ENCODE peak calls at places on chromosomes 6 and 20, in nine cellular contexts. One of them, this sample, is unnamed.

GRCh38 chr6:26158581-26159416 is 71.6 kb downstream of the HFE start:
- DNase-seq in psoas muscle: peak
- DNase-seq in HFFc6: peak
- DNase-seq in neural crest cell: no peak
- DNase-seq in sciatic nerve: peak
- DNase-seq in astrocyte of the cerebellum: no peak
- DNase-seq in AG10803: peak
- DNase-seq in T follicular helper cell: peak
- DNase-seq in endothelial cell: peak
- DNase-seq in this sample: peak

GRCh38 chr6:6466967-6467761 is 121.4 kb upstream of the LY86 start:
- DNase-seq in psoas muscle: no peak
- DNase-seq in HFFc6: no peak
- DNase-seq in neural crest cell: no peak
- DNase-seq in sciatic nerve: no peak
- DNase-seq in astrocyte of the cerebellum: no peak
- DNase-seq in AG10803: no peak
- DNase-seq in T follicular helper cell: no peak
- DNase-seq in endothelial cell: no peak
- DNase-seq in this sample: no peak

GRCh38 chr20:37380864-37381579 is 35.1 kb downstream of the SRC start:
- DNase-seq in psoas muscle: no peak
- DNase-seq in HFFc6: no peak
- DNase-seq in neural crest cell: no peak
- DNase-seq in sciatic nerve: peak
- DNase-seq in astrocyte of the cerebellum: no peak
- DNase-seq in AG10803: no peak
- DNase-seq in T follicular helper cell: no peak
- DNase-seq in endothelial cell: no peak
- DNase-seq in this sample: peak

GRCh38 chr6:40536442-40536841 is 50.7 kb downstream of the LRFN2 start:
- DNase-seq in psoas muscle: no peak
- DNase-seq in HFFc6: peak
- DNase-seq in neural crest cell: peak
- DNase-seq in sciatic nerve: no peak
- DNase-seq in astrocyte of the cerebellum: no peak
- DNase-seq in AG10803: no peak
- DNase-seq in T follicular helper cell: no peak
- DNase-seq in endothelial cell: peak
- DNase-seq in this sample: no peak

GRCh38 chr6:28817808-28818145 is 106.0 kb downstream of the TRIM27 start:
- DNase-seq in psoas muscle: no peak
- DNase-seq in HFFc6: no peak
- DNase-seq in neural crest cell: no peak
- DNase-seq in sciatic nerve: no peak
- DNase-seq in astrocyte of the cerebellum: no peak
- DNase-seq in AG10803: no peak
- DNase-seq in T follicular helper cell: no peak
- DNase-seq in endothelial cell: no peak
- DNase-seq in this sample: no peak

GRCh38 chr20:25000268-25000801 is 7.8 kb upstream of the APMAP start:
- DNase-seq in psoas muscle: peak
- DNase-seq in HFFc6: peak
- DNase-seq in neural crest cell: no peak
- DNase-seq in sciatic nerve: peak
- DNase-seq in astrocyte of the cerebellum: peak
- DNase-seq in AG10803: peak
- DNase-seq in T follicular helper cell: no peak
- DNase-seq in endothelial cell: no peak
- DNase-seq in this sample: no peak

GRCh38 chr6:125421853-125422252 is 120.1 kb upstream of the HDDC2 start:
- DNase-seq in psoas muscle: peak
- DNase-seq in HFFc6: no peak
- DNase-seq in neural crest cell: peak
- DNase-seq in sciatic nerve: peak
- DNase-seq in astrocyte of the cerebellum: no peak
- DNase-seq in AG10803: no peak
- DNase-seq in T follicular helper cell: no peak
- DNase-seq in endothelial cell: peak
- DNase-seq in this sample: peak

GRCh38 chr6:37544530-37544929 is 44.8 kb upstream of the CCDC167 start:
- DNase-seq in psoas muscle: no peak
- DNase-seq in HFFc6: no peak
- DNase-seq in neural crest cell: no peak
- DNase-seq in sciatic nerve: no peak
- DNase-seq in astrocyte of the cerebellum: no peak
- DNase-seq in AG10803: no peak
- DNase-seq in T follicular helper cell: no peak
- DNase-seq in endothelial cell: no peak
- DNase-seq in this sample: no peak

GRCh38 chr6:139256087-139256486 is 35.7 kb downstream of the TXLNB start:
- DNase-seq in psoas muscle: no peak
- DNase-seq in HFFc6: peak
- DNase-seq in neural crest cell: no peak
- DNase-seq in sciatic nerve: no peak
- DNase-seq in astrocyte of the cerebellum: peak
- DNase-seq in AG10803: peak
- DNase-seq in T follicular helper cell: no peak
- DNase-seq in endothelial cell: no peak
- DNase-seq in this sample: no peak

GRCh38 chr20:10419550-10420133 is 14.4 kb downstream of the MKKS start:
- DNase-seq in psoas muscle: no peak
- DNase-seq in HFFc6: no peak
- DNase-seq in neural crest cell: no peak
- DNase-seq in sciatic nerve: no peak
- DNase-seq in astrocyte of the cerebellum: no peak
- DNase-seq in AG10803: no peak
- DNase-seq in T follicular helper cell: no peak
- DNase-seq in endothelial cell: no peak
- DNase-seq in this sample: no peak

GRCh38 chr6:37021356-37022129 is 16.1 kb downstream of the FGD2 start:
- DNase-seq in psoas muscle: no peak
- DNase-seq in HFFc6: peak
- DNase-seq in neural crest cell: no peak
- DNase-seq in sciatic nerve: no peak
- DNase-seq in astrocyte of the cerebellum: no peak
- DNase-seq in AG10803: peak
- DNase-seq in T follicular helper cell: peak
- DNase-seq in endothelial cell: peak
- DNase-seq in this sample: no peak

GRCh38 chr6:34695729-34696188 is 808 bp downstream of the ILRUN start:
- DNase-seq in psoas muscle: no peak
- DNase-seq in HFFc6: no peak
- DNase-seq in neural crest cell: no peak
- DNase-seq in sciatic nerve: no peak
- DNase-seq in astrocyte of the cerebellum: no peak
- DNase-seq in AG10803: no peak
- DNase-seq in T follicular helper cell: no peak
- DNase-seq in endothelial cell: no peak
- DNase-seq in this sample: no peak

GRCh38 chr6:119985952-119986736 is 636.6 kb upstream of the MAN1A1 start:
- DNase-seq in psoas muscle: no peak
- DNase-seq in HFFc6: no peak
- DNase-seq in neural crest cell: no peak
- DNase-seq in sciatic nerve: no peak
- DNase-seq in astrocyte of the cerebellum: no peak
- DNase-seq in AG10803: no peak
- DNase-seq in T follicular helper cell: no peak
- DNase-seq in endothelial cell: no peak
- DNase-seq in this sample: no peak

GRCh38 chr20:48758206-48758820 is 69.5 kb downstream of the PREX1 start:
- DNase-seq in psoas muscle: no peak
- DNase-seq in HFFc6: no peak
- DNase-seq in neural crest cell: no peak
- DNase-seq in sciatic nerve: no peak
- DNase-seq in astrocyte of the cerebellum: no peak
- DNase-seq in AG10803: no peak
- DNase-seq in T follicular helper cell: no peak
- DNase-seq in endothelial cell: no peak
- DNase-seq in this sample: no peak

GRCh38 chr6:147201885-147202515 is 2.2 kb upstream of the STXBP5 start:
- DNase-seq in psoas muscle: peak
- DNase-seq in HFFc6: peak
- DNase-seq in neural crest cell: no peak
- DNase-seq in sciatic nerve: no peak
- DNase-seq in astrocyte of the cerebellum: no peak
- DNase-seq in AG10803: peak
- DNase-seq in T follicular helper cell: no peak
- DNase-seq in endothelial cell: peak
- DNase-seq in this sample: no peak

GRCh38 chr6:89874438-89874837 is 19.8 kb upstream of the GJA10 start:
- DNase-seq in psoas muscle: no peak
- DNase-seq in HFFc6: no peak
- DNase-seq in neural crest cell: no peak
- DNase-seq in sciatic nerve: no peak
- DNase-seq in astrocyte of the cerebellum: no peak
- DNase-seq in AG10803: no peak
- DNase-seq in T follicular helper cell: no peak
- DNase-seq in endothelial cell: no peak
- DNase-seq in this sample: no peak

GRCh38 chr6:146697921-146698320 is 99.1 kb downstream of the ADGB start:
- DNase-seq in psoas muscle: no peak
- DNase-seq in HFFc6: no peak
- DNase-seq in neural crest cell: no peak
- DNase-seq in sciatic nerve: no peak
- DNase-seq in astrocyte of the cerebellum: no peak
- DNase-seq in AG10803: peak
- DNase-seq in T follicular helper cell: no peak
- DNase-seq in endothelial cell: no peak
- DNase-seq in this sample: no peak

GRCh38 chr6:52640170-52640569 is 30.7 kb upstream of the TMEM14A start:
- DNase-seq in psoas muscle: no peak
- DNase-seq in HFFc6: no peak
- DNase-seq in neural crest cell: peak
- DNase-seq in sciatic nerve: peak
- DNase-seq in astrocyte of the cerebellum: no peak
- DNase-seq in AG10803: peak
- DNase-seq in T follicular helper cell: no peak
- DNase-seq in endothelial cell: no peak
- DNase-seq in this sample: no peak

GRCh38 chr20:1094706-1095220 is 23.6 kb upstream of the PSMF1 start:
- DNase-seq in psoas muscle: no peak
- DNase-seq in HFFc6: no peak
- DNase-seq in neural crest cell: no peak
- DNase-seq in sciatic nerve: no peak
- DNase-seq in astrocyte of the cerebellum: no peak
- DNase-seq in AG10803: peak
- DNase-seq in T follicular helper cell: no peak
- DNase-seq in endothelial cell: no peak
- DNase-seq in this sample: peak

GRCh38 chr6:111673871-111674270 is 68.2 kb upstream of the TRAF3IP2 start:
- DNase-seq in psoas muscle: no peak
- DNase-seq in HFFc6: no peak
- DNase-seq in neural crest cell: no peak
- DNase-seq in sciatic nerve: no peak
- DNase-seq in astrocyte of the cerebellum: no peak
- DNase-seq in AG10803: no peak
- DNase-seq in T follicular helper cell: no peak
- DNase-seq in endothelial cell: no peak
- DNase-seq in this sample: no peak

GRCh38 chr6:144744720-144745119 is 459.6 kb downstream of the UTRN start:
- DNase-seq in psoas muscle: no peak
- DNase-seq in HFFc6: no peak
- DNase-seq in neural crest cell: no peak
- DNase-seq in sciatic nerve: no peak
- DNase-seq in astrocyte of the cerebellum: no peak
- DNase-seq in AG10803: no peak
- DNase-seq in T follicular helper cell: no peak
- DNase-seq in endothelial cell: no peak
- DNase-seq in this sample: no peak

GRCh38 chr6:41199427-41200246 is 1.3 kb downstream of the TREML2 start:
- DNase-seq in psoas muscle: no peak
- DNase-seq in HFFc6: no peak
- DNase-seq in neural crest cell: no peak
- DNase-seq in sciatic nerve: no peak
- DNase-seq in astrocyte of the cerebellum: no peak
- DNase-seq in AG10803: no peak
- DNase-seq in T follicular helper cell: no peak
- DNase-seq in endothelial cell: no peak
- DNase-seq in this sample: no peak

GRCh38 chr6:42042108-42042507 is 8.2 kb upstream of the TAF8 start:
- DNase-seq in psoas muscle: no peak
- DNase-seq in HFFc6: no peak
- DNase-seq in neural crest cell: no peak
- DNase-seq in sciatic nerve: no peak
- DNase-seq in astrocyte of the cerebellum: no peak
- DNase-seq in AG10803: no peak
- DNase-seq in T follicular helper cell: no peak
- DNase-seq in endothelial cell: no peak
- DNase-seq in this sample: no peak

GRCh38 chr20:24771651-24772061 is 177.4 kb upstream of the CST7 start:
- DNase-seq in psoas muscle: no peak
- DNase-seq in HFFc6: no peak
- DNase-seq in neural crest cell: no peak
- DNase-seq in sciatic nerve: no peak
- DNase-seq in astrocyte of the cerebellum: no peak
- DNase-seq in AG10803: no peak
- DNase-seq in T follicular helper cell: no peak
- DNase-seq in endothelial cell: peak
- DNase-seq in this sample: peak

GRCh38 chr6:63527658-63528514 is 44.4 kb upstream of the LOC128125822 start:
- DNase-seq in psoas muscle: peak
- DNase-seq in HFFc6: peak
- DNase-seq in neural crest cell: no peak
- DNase-seq in sciatic nerve: peak
- DNase-seq in astrocyte of the cerebellum: peak
- DNase-seq in AG10803: peak
- DNase-seq in T follicular helper cell: no peak
- DNase-seq in endothelial cell: no peak
- DNase-seq in this sample: no peak

GRCh38 chr6:146915671-146916127 is 288.5 kb upstream of the STXBP5 start:
- DNase-seq in psoas muscle: no peak
- DNase-seq in HFFc6: peak
- DNase-seq in neural crest cell: no peak
- DNase-seq in sciatic nerve: no peak
- DNase-seq in astrocyte of the cerebellum: no peak
- DNase-seq in AG10803: peak
- DNase-seq in T follicular helper cell: no peak
- DNase-seq in endothelial cell: no peak
- DNase-seq in this sample: no peak

GRCh38 chr6:46325561-46326525 is 155.1 kb upstream of the ENPP5 start:
- DNase-seq in psoas muscle: no peak
- DNase-seq in HFFc6: no peak
- DNase-seq in neural crest cell: no peak
- DNase-seq in sciatic nerve: no peak
- DNase-seq in astrocyte of the cerebellum: peak
- DNase-seq in AG10803: peak
- DNase-seq in T follicular helper cell: no peak
- DNase-seq in endothelial cell: no peak
- DNase-seq in this sample: no peak

GRCh38 chr6:48859562-48859961 is 603.5 kb downstream of the MMUT start:
- DNase-seq in psoas muscle: no peak
- DNase-seq in HFFc6: no peak
- DNase-seq in neural crest cell: no peak
- DNase-seq in sciatic nerve: no peak
- DNase-seq in astrocyte of the cerebellum: no peak
- DNase-seq in AG10803: no peak
- DNase-seq in T follicular helper cell: no peak
- DNase-seq in endothelial cell: no peak
- DNase-seq in this sample: no peak

GRCh38 chr6:110232456-110232855 is 52.2 kb downstream of the CDC40 start:
- DNase-seq in psoas muscle: no peak
- DNase-seq in HFFc6: peak
- DNase-seq in neural crest cell: no peak
- DNase-seq in sciatic nerve: no peak
- DNase-seq in astrocyte of the cerebellum: no peak
- DNase-seq in AG10803: peak
- DNase-seq in T follicular helper cell: no peak
- DNase-seq in endothelial cell: no peak
- DNase-seq in this sample: no peak

GRCh38 chr6:93624408-93624807 is 205.0 kb upstream of the EPHA7 start:
- DNase-seq in psoas muscle: no peak
- DNase-seq in HFFc6: no peak
- DNase-seq in neural crest cell: no peak
- DNase-seq in sciatic nerve: peak
- DNase-seq in astrocyte of the cerebellum: no peak
- DNase-seq in AG10803: no peak
- DNase-seq in T follicular helper cell: no peak
- DNase-seq in endothelial cell: no peak
- DNase-seq in this sample: no peak

GRCh38 chr20:2521369-2522305 is 12.9 kb upstream of the ZNF343 start:
- DNase-seq in psoas muscle: peak
- DNase-seq in HFFc6: no peak
- DNase-seq in neural crest cell: peak
- DNase-seq in sciatic nerve: no peak
- DNase-seq in astrocyte of the cerebellum: peak
- DNase-seq in AG10803: peak
- DNase-seq in T follicular helper cell: peak
- DNase-seq in endothelial cell: peak
- DNase-seq in this sample: no peak

This sample was measured in coronary artery.